ENCODE peak calls at places on chromosome 18, in nine cellular contexts. U, S, O, Z, P, H, X, L and G are unnamed samples.

GRCh38 chr18:5571592-5571991 is 27.8 kb upstream of the EPB41L3 start:
- DNase-seq in U (no peak), L (no peak), P (no peak), O (no peak), S (no peak), H (no peak), X (no peak), Z (no peak), G (no peak)

GRCh38 chr18:29491907-29492306 is 1315.0 kb upstream of the CDH2 start:
- DNase-seq in P (no peak), X (no peak), H (no peak), L (no peak), U (no peak), Z (no peak), O (no peak), S (no peak), G (no peak)

GRCh38 chr18:57441395-57441794 is 6.2 kb downstream of the ONECUT2 start:
- DNase-seq in Z (peak), X (peak), H (peak), O (no peak), S (no peak), P (no peak), U (no peak), L (no peak), G (no peak)

GRCh38 chr18:48839819-48840490 is 110.8 kb downstream of the SMAD7 start:
- DNase-seq in S (no peak), O (no peak), Z (no peak), U (no peak), X (no peak), L (peak), P (no peak), H (peak), G (no peak)

GRCh38 chr18:35827275-35827929 is 145.1 kb upstream of the RMP24 start:
- DNase-seq in O (no peak), P (no peak), Z (no peak), S (no peak), X (no peak), L (no peak), U (no peak), H (no peak), G (no peak)

GRCh38 chr18:25726278-25726677 is 364.1 kb downstream of the SS18 start:
- DNase-seq in X (peak), S (peak), O (peak), U (no peak), P (no peak), L (no peak), H (peak), Z (peak), G (no peak)

GRCh38 chr18:32760391-32760790 is 12.4 kb downstream of the KLHL14 start:
- DNase-seq in L (no peak), O (no peak), H (no peak), Z (no peak), S (no peak), X (no peak), U (no peak), P (no peak), G (no peak)

GRCh38 chr18:13611616-13612110 is 114.7 kb downstream of the FAM210A start:
- DNase-seq in H (no peak), S (peak), P (no peak), X (peak), O (peak), L (peak), U (peak), Z (peak), G (peak)

GRCh38 chr18:51811883-51812282 is 528.1 kb upstream of the DCC start:
- DNase-seq in U (no peak), H (no peak), O (no peak), L (no peak), X (no peak), Z (no peak), S (no peak), P (no peak), G (no peak)

GRCh38 chr18:9335255-9336045 is 877 bp downstream of the TWSG1 start:
- DNase-seq in X (no peak), O (no peak), Z (peak), P (no peak), S (peak), H (no peak), U (no peak), L (no peak), G (no peak)

GRCh38 chr18:8139127-8139591 is 470.1 kb upstream of the RAB12 start:
- DNase-seq in Z (peak), S (no peak), O (no peak), L (no peak), P (no peak), H (no peak), U (no peak), X (no peak), G (no peak)

GRCh38 chr18:57437433-57437781 is 2.2 kb downstream of the ONECUT2 start:
- DNase-seq in X (peak), H (peak), P (no peak), L (no peak), U (no peak), O (no peak), Z (no peak), S (no peak), G (no peak)

GRCh38 chr18:77081387-77081773 is 51.2 kb downstream of the MBP start:
- DNase-seq in S (peak), X (no peak), L (no peak), P (no peak), U (no peak), Z (peak), O (no peak), H (no peak), G (no peak)

GRCh38 chr18:68017385-68017784 is 500.9 kb upstream of the DSEL start:
- DNase-seq in Z (no peak), X (no peak), H (no peak), U (no peak), O (no peak), L (no peak), S (no peak), P (no peak), G (no peak)

GRCh38 chr18:27057459-27058302 is 127.4 kb downstream of the CHST9 start:
- DNase-seq in X (no peak), L (no peak), S (no peak), U (peak), H (peak), O (no peak), P (no peak), Z (no peak), G (peak)

GRCh38 chr18:37529296-37529695 is 36.3 kb downstream of the CELF4 start:
- DNase-seq in S (no peak), P (no peak), O (no peak), H (no peak), L (no peak), Z (no peak), U (no peak), X (no peak), G (no peak)

GRCh38 chr18:13565228-13565627 is 161.1 kb downstream of the FAM210A start:
- DNase-seq in H (no peak), S (no peak), P (no peak), Z (no peak), U (no peak), X (no peak), O (no peak), L (peak), G (no peak)

GRCh38 chr18:59996370-59996966 is 96.7 kb downstream of the PMAIP1 start:
- DNase-seq in P (peak), O (peak), L (no peak), H (peak), S (peak), Z (peak), U (peak), X (peak), G (peak)

GRCh38 chr18:74388227-74388626 is 68.9 kb downstream of the DIPK1C start:
- DNase-seq in L (no peak), H (no peak), U (no peak), S (no peak), X (no peak), O (no peak), Z (no peak), P (no peak), G (no peak)

GRCh38 chr18:58993260-58993659 is 128.6 kb downstream of the ZNF532 start:
- DNase-seq in X (no peak), O (peak), S (peak), Z (peak), U (no peak), L (no peak), H (no peak), P (no peak), G (no peak)

GRCh38 chr18:68472701-68473295 is 242.1 kb downstream of the TMX3 start:
- DNase-seq in X (no peak), Z (no peak), P (no peak), H (no peak), S (no peak), L (no peak), U (no peak), O (no peak), G (no peak)

GRCh38 chr18:12585218-12585617 is 72.7 kb downstream of the SPIRE1 start:
- DNase-seq in U (no peak), X (no peak), S (no peak), O (no peak), H (no peak), Z (no peak), P (no peak), L (no peak), G (no peak)

GRCh38 chr18:49853011-49853410 is 39.7 kb upstream of the ACAA2 start:
- DNase-seq in U (no peak), H (no peak), O (no peak), L (no peak), Z (no peak), S (no peak), X (no peak), P (no peak), G (no peak)

GRCh38 chr18:68262697-68263293 is 452.1 kb downstream of the TMX3 start:
- DNase-seq in P (no peak), Z (peak), H (no peak), L (no peak), S (peak), O (peak), U (no peak), X (no peak), G (no peak)

GRCh38 chr18:40949138-40949949 is 1005.7 kb upstream of the PIK3C3 start:
- DNase-seq in U (no peak), X (no peak), O (no peak), P (no peak), L (no peak), H (peak), Z (no peak), S (no peak), G (no peak)

GRCh38 chr18:54013452-54013851 is 211.0 kb downstream of the MBD2 start:
- DNase-seq in S (no peak), U (no peak), P (no peak), H (no peak), Z (no peak), X (no peak), L (no peak), O (no peak), G (no peak)

GRCh38 chr18:34494359-34494696 is 215.8 kb upstream of the DTNA start:
- DNase-seq in U (peak), X (peak), S (no peak), P (no peak), Z (no peak), L (peak), O (no peak), H (peak), G (no peak)

GRCh38 chr18:51821610-51822009 is 518.4 kb upstream of the DCC start:
- DNase-seq in X (no peak), O (no peak), L (no peak), S (no peak), Z (no peak), H (no peak), P (no peak), U (no peak), G (no peak)

GRCh38 chr18:75489493-75490190 is 62.1 kb upstream of the SMIM21 start:
- DNase-seq in L (no peak), S (peak), O (peak), P (no peak), H (no peak), Z (peak), U (no peak), X (no peak), G (peak)

GRCh38 chr18:44835555-44836156 is 155.0 kb downstream of the SETBP1 start:
- DNase-seq in S (no peak), L (peak), X (no peak), Z (no peak), O (no peak), P (no peak), H (no peak), U (peak), G (no peak)

GRCh38 chr18:60146220-60146960 is 226.2 kb downstream of the MC4R start:
- DNase-seq in S (peak), O (peak), U (no peak), H (no peak), L (no peak), X (no peak), Z (no peak), P (no peak), G (no peak)

GRCh38 chr18:10404148-10404547 is 50.3 kb upstream of the APCDD1 start:
- DNase-seq in U (no peak), H (no peak), P (no peak), O (no peak), S (no peak), Z (no peak), X (no peak), L (no peak), G (no peak)

DNA sequence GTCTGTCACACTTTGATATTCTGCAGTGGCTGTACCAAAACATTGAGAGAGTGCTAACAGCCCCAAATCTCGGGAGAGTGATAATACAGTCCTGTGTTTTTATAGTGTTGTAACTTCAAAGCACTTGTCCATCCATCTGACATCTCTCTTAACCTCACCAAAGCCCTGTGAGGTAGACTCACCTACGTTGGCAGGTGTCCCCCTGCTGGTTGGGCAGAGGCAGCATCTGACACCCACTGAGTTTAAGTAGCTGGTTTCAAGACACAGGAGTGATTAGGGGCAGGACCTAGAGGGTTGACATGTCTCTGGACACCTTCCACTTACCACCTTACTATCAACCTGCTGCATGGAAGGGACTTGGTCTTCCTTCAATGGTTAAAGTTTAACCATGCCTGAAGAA is 22.9 kb downstream of the COLEC12 start:
- DNase-seq in S (no peak), Z (no peak), L (no peak), X (no peak), P (peak), O (no peak), U (peak), H (no peak), G (no peak)
- TF ChIP-seq CTCF in S (peak), Z (peak), L (no peak), X (no peak), P (no peak), O (peak), U (peak), H (peak), G (peak)

DNA sequence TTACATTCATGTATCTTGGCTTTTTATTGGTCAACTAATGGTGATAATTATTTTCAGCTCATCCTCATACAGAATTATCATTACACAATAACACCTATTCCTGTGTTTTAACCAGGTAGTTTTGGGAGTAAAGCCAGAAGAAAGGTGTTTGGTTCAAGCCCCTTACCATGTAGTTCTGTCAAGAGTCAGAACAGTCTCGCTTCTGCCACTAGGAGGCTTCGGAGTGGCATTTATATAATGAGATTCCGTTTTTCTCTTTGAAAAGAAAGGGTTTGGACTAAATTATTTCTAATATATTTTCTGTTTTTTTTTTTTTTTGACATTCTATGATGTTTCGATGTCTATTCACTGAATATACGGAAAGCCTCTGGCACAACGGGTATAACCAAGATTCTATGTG is 217.8 kb downstream of the CDH7 start:
- DNase-seq in S (no peak), O (no peak), H (no peak), Z (no peak), P (no peak), L (no peak), U (no peak), X (no peak), G (peak)
- TF ChIP-seq CTCF in S (peak), O (peak), H (peak), Z (no peak), P (no peak), L (no peak), U (no peak), X (peak), G (peak)

GRCh38 chr18:2218101-2218500 is 353.2 kb downstream of the METTL4 start:
- DNase-seq in H (no peak), X (no peak), S (no peak), O (no peak), L (no peak), P (no peak), U (no peak), Z (peak), G (no peak)

GRCh38 chr18:2223394-2223793 is 347.9 kb downstream of the METTL4 start:
- DNase-seq in S (peak), O (peak), P (no peak), U (no peak), X (no peak), Z (peak), L (no peak), H (no peak), G (peak)

GRCh38 chr18:2222270-2223185 is 348.8 kb downstream of the METTL4 start:
- DNase-seq in S (no peak), P (no peak), X (no peak), O (no peak), L (no peak), H (no peak), U (peak), Z (peak), G (peak)

GRCh38 chr18:2223859-2224258 is 347.4 kb downstream of the METTL4 start:
- DNase-seq in O (peak), H (peak), L (no peak), Z (peak), X (peak), P (no peak), S (peak), U (peak), G (peak)
- TF ChIP-seq CTCF in O (peak), H (peak), L (no peak), Z (peak), X (peak), P (no peak), S (peak), U (peak), G (peak)

GRCh38 chr18:1498216-1498615 is 593.5 kb downstream of the ADCYAP1 start:
- DNase-seq in P (no peak), H (no peak), X (no peak), S (no peak), O (no peak), U (no peak), L (no peak), Z (peak), G (no peak)

GRCh38 chr18:1495387-1495786 is 590.7 kb downstream of the ADCYAP1 start:
- DNase-seq in X (no peak), H (no peak), Z (no peak), O (no peak), P (no peak), L (no peak), S (no peak), U (no peak), G (no peak)

GRCh38 chr18:1503847-1504246 is 599.2 kb downstream of the ADCYAP1 start:
- DNase-seq in Z (no peak), U (no peak), S (no peak), H (no peak), L (no peak), P (no peak), O (no peak), X (no peak), G (no peak)

DNA sequence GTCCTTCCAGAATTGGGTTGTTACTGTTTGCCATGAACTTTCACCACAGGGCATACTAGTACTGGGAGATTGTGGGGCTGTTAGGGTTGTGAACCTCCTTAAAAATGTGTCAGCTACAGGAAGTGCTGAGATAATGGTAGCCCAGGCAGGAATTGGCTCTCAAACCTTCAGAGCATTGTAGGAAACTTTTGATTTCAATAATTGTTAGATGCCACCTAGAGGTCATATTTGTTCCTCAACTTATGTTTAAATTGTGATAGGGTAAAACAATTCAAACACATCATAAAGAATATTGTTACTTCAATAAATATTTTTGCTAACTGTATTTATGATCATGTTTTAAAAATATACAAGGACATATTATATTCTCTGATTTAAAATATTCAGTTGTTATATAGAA is 594.6 kb downstream of the ADCYAP1 start:
- DNase-seq in Z (peak), P (no peak), H (no peak), S (no peak), L (no peak), U (no peak), O (no peak), X (no peak), G (no peak)
- TF ChIP-seq CTCF in Z (peak), P (no peak), H (no peak), S (no peak), L (no peak), U (peak), O (no peak), X (no peak), G (peak)

GRCh38 chr18:63506336-63506646 is 29.5 kb downstream of the SERPINB5 start:
- DNase-seq in P (no peak), X (no peak), H (no peak), Z (no peak), O (no peak), S (no peak), U (no peak), L (no peak), G (no peak)
- TF ChIP-seq CTCF in P (no peak), X (no peak), H (no peak), Z (no peak), O (no peak), S (no peak), U (no peak), L (no peak), G (no peak)

DNA sequence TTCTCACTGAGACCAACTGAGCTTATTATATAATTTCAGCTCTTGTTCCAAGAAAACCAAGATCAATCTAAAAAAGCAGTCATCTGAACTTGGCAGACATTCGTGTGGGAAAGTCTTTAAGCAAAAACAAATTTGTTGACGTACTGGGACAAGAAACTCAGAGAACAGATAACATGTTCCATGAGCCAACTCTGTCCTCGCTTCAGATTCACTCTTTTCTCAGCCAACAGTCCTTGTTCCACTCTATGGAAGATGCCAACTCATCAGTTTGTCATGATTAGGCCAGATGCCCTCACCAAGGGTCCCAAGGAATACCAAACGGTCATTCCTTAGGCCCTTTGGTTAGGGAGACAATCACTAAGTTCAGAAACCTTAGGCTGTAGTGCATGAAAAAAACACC is 224.3 kb upstream of the CTAGE1 start:
- DNase-seq in O (no peak), U (no peak), S (no peak), Z (peak), P (no peak), L (no peak), X (no peak), H (no peak), G (no peak)
- TF ChIP-seq CTCF in O (no peak), U (no peak), S (no peak), Z (no peak), P (no peak), L (no peak), X (no peak), H (no peak), G (no peak)